ENCODE peak calls at places on chromosomes 13 and 19, in six cellular contexts. N is cardiac muscle cell, I is AG04450, V is fibroblast of lung, P is nephron progenitor cell, D is cardiac fibroblast. K is an unnamed sample.

GRCh38 chr13:70894258-70894657 is 786.0 kb upstream of the KLHL1 start:
- DNase-seq in N (no peak), I (no peak), V (no peak), P (no peak), D (no peak), K (no peak)

GRCh38 chr13:38530492-38530891 is 156.4 kb upstream of the FREM2 start:
- DNase-seq in N (peak; percentile 29), I (no peak), V (peak; percentile 3), P (no peak), D (peak; percentile 43), K (no peak)

GRCh38 chr19:43422000-43422688 is 7.5 kb downstream of the TEX101 start:
- DNase-seq in N (no peak), I (no peak), V (no peak), P (no peak), D (no peak), K (no peak)

GRCh38 chr19:1015782-1016646 is 4.9 kb downstream of the TMEM259 start:
- DNase-seq in N (no peak), I (no peak), V (no peak), P (no peak), D (no peak), K (no peak)

GRCh38 chr13:43663474-43664090 is 123.2 kb downstream of the ENOX1 start:
- DNase-seq in N (no peak), I (peak; percentile 10), V (peak; percentile 57), P (no peak), D (peak; percentile 48), K (no peak)

GRCh38 chr19:19817357-19817756 is 4.2 kb downstream of the ZNF506 start:
- DNase-seq in N (no peak), I (no peak), V (no peak), P (no peak), D (no peak), K (no peak)

GRCh38 chr13:111904701-111905608 is 162.0 kb upstream of the SOX1 start:
- DNase-seq in N (no peak), I (no peak), V (no peak), P (no peak), D (no peak), K (no peak)

GRCh38 chr13:80168089-80168850 is 172.7 kb downstream of the SPRY2 start:
- DNase-seq in N (peak; percentile 49), I (no peak), V (peak; percentile 45), P (no peak), D (peak; percentile 17), K (no peak)

GRCh38 chr19:15285896-15286591 is 46.3 kb downstream of the BRD4 start:
- DNase-seq in N (no peak), I (no peak), V (no peak), P (no peak), D (no peak), K (no peak)

GRCh38 chr19:16778796-16779411 is 50.3 kb upstream of the SIN3B start:
- DNase-seq in N (peak; percentile 46), I (peak; percentile 8), V (peak; percentile 32), P (peak; percentile 60), D (peak; percentile 73), K (no peak)

GRCh38 chr13:28865312-28865711 is 45.2 kb downstream of the MTUS2 start:
- DNase-seq in N (no peak), I (no peak), V (no peak), P (no peak), D (no peak), K (no peak)

GRCh38 chr13:98599502-98600328 is 22.8 kb upstream of the STK24 start:
- DNase-seq in N (peak; percentile 52), I (no peak), V (no peak), P (no peak), D (no peak), K (no peak)

GRCh38 chr13:39016789-39017188 is 21.1 kb downstream of the PROSER1 start:
- DNase-seq in N (peak; percentile 21), I (no peak), V (no peak), P (peak; percentile 5), D (peak; percentile 45), K (no peak)

GRCh38 chr13:39483326-39483725 is 119.7 kb downstream of the LHFPL6 start:
- DNase-seq in N (no peak), I (no peak), V (no peak), P (no peak), D (no peak), K (no peak)

GRCh38 chr13:29266261-29266660 is 329.2 kb downstream of the SLC7A1 start:
- DNase-seq in N (no peak), I (no peak), V (no peak), P (no peak), D (no peak), K (no peak)

GRCh38 chr19:18450021-18450933 is 12.3 kb upstream of the ISYNA1 start:
- DNase-seq in N (no peak), I (no peak), V (no peak), P (peak; percentile 1), D (no peak), K (no peak)

GRCh38 chr13:114313061-114313860 is 1.0 kb upstream of the CHAMP1 start:
- DNase-seq in N (no peak), I (no peak), V (peak; percentile 22), P (no peak), D (peak; percentile 53), K (no peak)

GRCh38 chr19:13784731-13785452 is 10.4 kb upstream of the ZSWIM4 start:
- DNase-seq in N (peak; percentile 74), I (no peak), V (peak; percentile 67), P (peak; percentile 64), D (peak; percentile 72), K (no peak)

GRCh38 chr13:113005076-113005865 is 36.3 kb downstream of the MCF2L start:
- DNase-seq in N (no peak), I (no peak), V (no peak), P (no peak), D (no peak), K (no peak)

GRCh38 chr19:14167013-14167593 is 30.7 kb upstream of the ASF1B start:
- DNase-seq in N (no peak), I (no peak), V (no peak), P (no peak), D (no peak), K (no peak)

GRCh38 chr19:11142528-11143171 is 12.9 kb downstream of the SPC24 start:
- DNase-seq in N (peak; percentile 86), I (peak; percentile 92), V (peak; percentile 90), P (peak; percentile 40), D (peak; percentile 96), K (peak; percentile 97)

GRCh38 chr19:29583196-29584006 is 22.7 kb upstream of the POP4 start:
- DNase-seq in N (no peak), I (no peak), V (peak; percentile 20), P (no peak), D (peak; percentile 56), K (no peak)

GRCh38 chr19:35341565-35342225 is 6.0 kb upstream of the FFAR1 start:
- DNase-seq in N (no peak), I (no peak), V (no peak), P (no peak), D (no peak), K (peak; percentile 69)

GRCh38 chr19:47511128-47511517 is 3.7 kb downstream of the NAPA start:
- DNase-seq in N (no peak), I (no peak), V (no peak), P (no peak), D (no peak), K (no peak)

DNA sequence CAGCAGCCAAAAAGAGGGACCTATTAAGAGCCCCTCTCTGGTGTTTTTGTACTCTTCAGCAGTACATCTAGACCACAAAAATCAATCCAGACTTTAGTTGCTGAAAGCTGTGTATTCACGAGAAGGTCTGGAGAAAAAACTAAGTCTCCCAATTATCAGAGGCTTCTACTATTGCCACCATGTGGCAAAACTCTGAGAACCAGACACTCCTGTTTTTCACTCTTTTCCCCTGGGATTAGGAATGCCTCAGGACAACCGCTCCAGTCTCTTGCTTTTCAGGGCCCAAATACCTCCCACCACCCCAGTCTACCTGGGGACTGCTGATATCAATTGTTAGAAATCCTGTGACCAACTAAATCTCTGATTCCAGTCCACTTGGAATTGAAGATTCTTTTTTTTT is 30.1 kb upstream of the OBI1 start:
- DNase-seq in N (peak; percentile 6), I (no peak), V (no peak), P (no peak), D (no peak), K (no peak)
- TF ChIP-seq CTCF in N (peak; percentile 23), I (no peak), V (no peak), P (no peak), D (no peak), K (peak; percentile 26)

DNA sequence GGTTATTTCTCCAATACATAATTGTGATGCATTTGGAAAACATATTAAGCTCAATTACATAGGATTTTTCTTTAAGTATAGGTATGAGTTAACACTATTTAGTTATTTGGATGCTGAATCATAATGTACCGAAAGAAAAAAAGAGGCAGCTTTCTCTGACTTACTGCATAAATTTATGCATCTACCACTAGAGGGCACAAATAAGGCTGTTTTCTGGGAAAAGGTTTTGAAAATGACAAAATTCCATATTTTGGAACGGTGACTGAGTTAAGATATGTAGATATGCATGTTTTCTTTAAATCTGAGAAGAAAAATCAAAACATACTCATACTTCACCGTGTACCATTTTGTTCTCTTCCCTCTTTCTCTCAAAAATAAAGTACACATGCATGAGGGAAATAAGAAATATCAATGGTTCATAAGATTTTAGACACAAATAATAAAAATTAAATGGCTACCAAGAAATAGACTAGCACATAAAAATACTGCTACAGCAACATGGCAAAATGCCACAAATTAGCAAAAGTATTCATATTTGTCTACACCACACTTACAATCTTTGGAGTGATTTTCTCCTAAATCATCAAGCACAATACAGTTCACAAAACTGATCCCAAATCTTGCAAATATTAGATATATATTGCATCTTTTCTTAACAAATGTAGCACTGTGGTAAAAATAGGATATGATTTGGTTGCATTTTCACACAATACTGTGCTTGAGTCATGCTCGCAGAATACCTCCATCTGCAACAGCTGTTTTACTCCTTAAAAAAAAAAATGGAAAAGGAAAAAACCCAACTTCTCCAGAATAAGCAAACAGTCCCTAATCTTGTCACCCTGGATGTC is 260.0 kb downstream of the FGF14 start:
- DNase-seq in N (peak; percentile 23), I (no peak), V (peak; percentile 23), P (no peak), D (peak; percentile 56), K (no peak)
- TF ChIP-seq CTCF in N (peak; percentile 69), I (peak; percentile 77), V (peak; percentile 54), P (peak; percentile 80), D (peak; percentile 68), K (peak; percentile 95)

DNA sequence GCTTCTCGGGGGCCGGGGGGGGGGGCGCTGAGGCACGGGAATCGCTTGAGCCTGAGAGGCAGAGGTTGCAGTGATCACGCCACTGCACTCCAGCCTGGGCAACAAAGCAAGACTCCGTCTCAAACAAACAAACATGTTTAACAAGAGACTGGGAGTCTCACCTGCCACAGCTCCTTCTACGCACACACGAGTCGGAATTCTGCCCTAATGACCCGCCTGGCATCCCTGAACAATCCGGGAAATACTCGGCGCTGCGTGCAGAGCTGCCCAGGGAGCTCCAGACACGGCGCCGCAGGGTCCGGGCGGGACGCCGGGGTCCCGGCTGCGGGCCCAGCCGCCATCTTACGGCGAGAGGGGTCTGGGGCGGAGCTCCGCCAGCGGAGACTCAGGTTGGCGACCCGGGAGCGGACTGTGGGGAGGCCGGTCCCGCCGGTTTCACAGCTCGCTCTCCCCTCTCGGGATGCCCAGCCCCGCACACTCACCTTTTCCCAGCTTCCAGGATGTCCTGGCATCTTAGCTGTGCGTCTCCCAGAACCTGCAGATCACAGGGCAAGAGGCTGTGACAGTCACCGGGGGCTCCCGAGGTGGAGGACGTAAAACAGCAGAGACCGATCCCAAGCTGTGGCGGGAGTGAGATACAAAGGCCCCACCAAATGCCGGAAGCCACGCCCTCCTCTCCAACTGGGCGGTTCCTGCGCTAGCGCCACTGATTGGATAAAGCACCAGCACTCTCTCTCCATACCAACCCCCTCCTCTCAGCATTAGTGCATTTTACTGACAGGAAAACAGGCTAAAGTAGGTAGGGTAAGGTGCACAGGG is 23.6 kb upstream of the ZNF724 start:
- DNase-seq in N (peak; percentile 95), I (peak; percentile 57), V (peak; percentile 85), P (peak; percentile 93), D (peak; percentile 88), K (no peak)
- TF ChIP-seq CTCF in N (no peak), I (no peak), V (no peak), P (no peak), D (no peak), K (peak; percentile 41)

GRCh38 chr19:52351512-52351911 is 15.5 kb downstream of the ZNF610 start:
- DNase-seq in N (peak; percentile 43), I (no peak), V (no peak), P (no peak), D (no peak), K (no peak)
- TF ChIP-seq CTCF in N (no peak), I (no peak), V (no peak), P (no peak), D (no peak), K (no peak)